ENCODE peak calls at places on chromosome 1, in six cellular contexts. V is IMR-90, L is H9, B is mesenchymal stem cell, A is H1, Z is neuronal stem cell. T is an unnamed sample.

GRCh38 chr1:52633291-52633754 is 355 bp downstream of the SHISAL2A start:
- DNase-seq in L (peak), V (no peak), B (no peak), Z (peak), A (no peak), T (no peak)

GRCh38 chr1:233025566-233025965 is 75.2 kb downstream of the NTPCR start:
- DNase-seq in V (peak), A (no peak), L (no peak), Z (no peak), B (no peak), T (peak)

GRCh38 chr1:234139966-234140365 is 233.3 kb upstream of the COA6 start:
- DNase-seq in V (peak), L (no peak), Z (no peak), A (no peak), B (peak), T (peak)

GRCh38 chr1:45669379-45669778 is 17.0 kb downstream of the GPBP1L1 start:
- DNase-seq in L (no peak), Z (no peak), B (no peak), A (no peak), V (peak), T (no peak)

GRCh38 chr1:35726814-35727433 is 8.2 kb upstream of the C1orf216 start:
- DNase-seq in Z (no peak), L (peak), B (peak), A (no peak), V (peak), T (peak)

GRCh38 chr1:240701412-240701811 is 89.5 kb upstream of the GREM2 start:
- DNase-seq in Z (no peak), A (no peak), V (peak), L (no peak), B (peak), T (peak)

GRCh38 chr1:216910081-216910840 is 187.0 kb upstream of the ESRRG start:
- DNase-seq in L (no peak), V (peak), B (no peak), A (no peak), Z (no peak), T (no peak)

GRCh38 chr1:87359586-87359985 is 30.9 kb downstream of the LMO4 start:
- DNase-seq in Z (no peak), A (no peak), B (no peak), V (no peak), L (no peak), T (no peak)

GRCh38 chr1:194102607-194103006 is 916.2 kb upstream of the B3GALT2 start:
- DNase-seq in A (no peak), V (peak), L (peak), Z (no peak), B (no peak), T (no peak)
- H4K91ac ChIP-seq in A (no peak), V (no peak), L (no peak), Z (no peak), B (no peak), T (no peak)

DNA sequence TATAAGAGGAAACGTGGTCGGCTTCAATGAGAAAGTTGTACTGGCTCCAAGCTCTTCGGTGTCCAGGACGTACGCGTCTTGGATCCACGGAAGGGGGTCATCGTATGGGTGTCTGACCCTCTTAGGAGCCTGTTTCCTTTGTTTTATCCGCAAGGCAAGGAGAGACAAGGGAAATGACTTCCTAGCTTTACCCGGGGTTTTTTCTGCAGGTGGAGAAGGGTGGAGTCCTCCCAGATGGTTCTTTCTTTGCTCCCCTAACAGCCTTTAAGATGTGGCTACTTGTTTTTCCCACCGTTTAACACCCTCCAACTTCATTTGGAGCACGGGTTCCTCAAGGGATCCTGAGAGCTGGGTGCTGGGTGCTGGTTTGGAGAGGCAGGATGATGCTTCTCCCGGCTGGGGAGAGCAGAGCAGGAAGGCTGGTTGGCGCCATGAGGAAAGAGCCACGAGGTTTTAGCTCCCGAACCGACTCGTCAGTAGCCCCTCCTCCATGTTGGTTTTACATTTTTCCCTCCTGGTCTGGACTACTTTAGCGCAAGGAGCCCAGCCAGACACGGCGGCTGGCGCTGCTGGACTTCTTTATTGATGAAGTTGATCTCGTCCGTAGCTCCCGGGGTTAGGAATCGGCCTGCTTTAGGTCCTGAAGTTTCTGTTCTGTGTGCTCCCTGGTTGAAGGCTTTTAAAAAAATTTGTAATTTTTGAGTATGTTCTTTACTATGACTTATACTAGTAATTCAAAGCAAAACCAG is 1.3 kb downstream of the UCK2 start:
- DNase-seq in A (no peak), V (peak), B (peak), Z (peak), L (peak), T (peak)
- H3K23ac ChIP-seq in A (no peak), V (peak), B (no peak), Z (peak), L (no peak), T (no peak)

GRCh38 chr1:10387611-10388386 is 11.1 kb upstream of the PGD start:
- DNase-seq in Z (no peak), B (peak), L (no peak), V (peak), A (no peak), T (peak)
- H3K9ac ChIP-seq in Z (no peak), B (peak), L (peak), V (peak), A (no peak), T (no peak)

DNA sequence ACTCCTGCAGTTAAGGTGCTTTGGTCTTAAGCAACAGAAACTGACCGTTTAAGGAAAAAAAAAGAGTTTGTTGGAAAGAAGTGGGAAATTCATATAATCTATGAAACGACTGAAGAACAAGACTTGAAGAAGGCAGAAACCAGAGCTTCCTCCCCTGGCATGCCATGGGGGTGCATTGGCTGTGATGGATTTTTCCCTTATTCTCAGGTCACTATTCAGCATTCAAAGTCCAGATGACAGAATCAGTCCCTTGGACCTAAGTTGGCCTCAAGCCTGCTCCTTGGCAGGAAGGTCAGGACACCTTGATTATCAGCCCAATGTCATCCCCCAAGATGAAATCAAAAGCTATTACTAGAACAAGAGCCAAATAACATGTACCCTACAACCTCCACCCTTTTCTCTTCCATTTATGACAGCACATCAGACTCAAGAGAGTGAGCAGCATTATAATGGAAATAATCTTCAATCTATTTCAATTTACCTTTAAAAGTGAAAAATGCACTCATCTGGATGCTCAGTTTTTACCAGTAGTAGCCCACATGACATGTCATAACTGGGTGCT is 15.8 kb upstream of the TMEM9 start:
- DNase-seq in B (peak), Z (no peak), A (no peak), V (no peak), L (no peak), T (no peak)
- H4K91ac ChIP-seq in B (no peak), Z (no peak), A (no peak), V (peak), L (no peak), T (peak)